ENCODE peak calls at places on chromosomes 4 and X, in seven cellular contexts. H, R, J, T, C, X and O are unnamed samples.

GRCh38 chr4:74100531-74100930 is 1.5 kb upstream of the CXCL2 start:
- DNase-seq in J (no peak), R (no peak), T (no peak), C (no peak), H (no peak), X (no peak), O (no peak)

GRCh38 chrX:17412692-17413091 is 37.7 kb downstream of the NHS start:
- DNase-seq in T (no peak), J (peak; percentile 69), X (no peak), H (no peak), R (no peak), C (no peak), O (no peak)

GRCh38 chrX:3815896-3816664 is 102.6 kb upstream of the PRKX start:
- DNase-seq in R (peak; percentile 86), C (peak; percentile 67), X (no peak), T (peak; percentile 13), J (peak; percentile 23), H (peak; percentile 28), O (no peak)

GRCh38 chr4:92368648-92369047 is 64.9 kb downstream of the GRID2 start:
- DNase-seq in H (no peak), T (no peak), J (no peak), X (no peak), R (no peak), C (no peak), O (no peak)

GRCh38 chrX:13381514-13381913 is 61.7 kb upstream of the ATXN3L start:
- DNase-seq in H (no peak), C (no peak), J (no peak), X (no peak), R (no peak), T (no peak), O (no peak)

GRCh38 chr4:100504086-100504874 is 13.5 kb downstream of the EMCN start:
- DNase-seq in C (no peak), X (no peak), R (peak; percentile 33), H (no peak), T (no peak), J (no peak), O (no peak)

GRCh38 chr4:138870739-138871633 is 144.6 kb upstream of the NOCT start:
- DNase-seq in X (peak; percentile 88), J (peak; percentile 65), R (no peak), T (peak; percentile 7), C (peak; percentile 67), H (peak; percentile 70), O (no peak)

GRCh38 chr4:70706516-70706915 is 15.2 kb upstream of the RUFY3 start:
- DNase-seq in T (no peak), H (no peak), C (no peak), R (no peak), X (no peak), J (no peak), O (no peak)

GRCh38 chr4:94413085-94413685 is 38.6 kb upstream of the PDLIM5 start:
- DNase-seq in X (no peak), R (no peak), T (no peak), H (no peak), J (no peak), C (no peak), O (no peak)

GRCh38 chrX:129721414-129721813 is 17.4 kb upstream of the XPNPEP2 start:
- DNase-seq in X (no peak), R (no peak), H (no peak), J (no peak), T (no peak), C (no peak), O (no peak)

GRCh38 chr4:140153744-140154571 is at the start of gene MAML3:
- DNase-seq in T (no peak), R (peak; percentile 98), J (peak; percentile 90), H (peak; percentile 95), X (no peak), C (peak; percentile 96), O (no peak)

GRCh38 chr4:140157341-140157740 is 3.4 kb upstream of the MAML3 start:
- DNase-seq in J (no peak), T (no peak), X (no peak), C (no peak), H (no peak), R (no peak), O (no peak)

GRCh38 chr4:140154572-140154891 is 548 bp upstream of the MAML3 start:
- DNase-seq in H (no peak), T (no peak), J (no peak), R (no peak), C (no peak), X (no peak), O (no peak)

GRCh38 chr4:140158234-140159030 is 4.4 kb upstream of the MAML3 start:
- DNase-seq in H (peak; percentile 44), C (peak; percentile 71), J (no peak), T (no peak), X (no peak), R (no peak), O (no peak)

GRCh38 chr4:140156529-140157171 is 2.7 kb upstream of the MAML3 start:
- DNase-seq in C (no peak), X (no peak), H (no peak), R (no peak), J (no peak), T (peak; percentile 24), O (no peak)
- TF ChIP-seq POLR2AphosphoS5 in C (no peak), X (no peak), H (no peak), R (no peak), J (no peak), T (no peak), O (no peak)

GRCh38 chr4:163591614-163592020 is 97.1 kb downstream of the TMA16 start:
- DNase-seq in T (peak; percentile 83), R (no peak), J (no peak), C (no peak), X (no peak), H (no peak), O (no peak)
- H3K4me3 ChIP-seq in T (no peak overlapping the region), R (no peak overlapping the region), J (no peak overlapping the region), C (no peak overlapping the region), X (no peak overlapping the region), H (no peak overlapping the region), O (no peak overlapping the region)

GRCh38 chr4:518569-519083 is 19.6 kb downstream of the PIGG start:
- DNase-seq in T (no peak), R (no peak), C (no peak), H (no peak), X (no peak), J (no peak), O (no peak)

GRCh38 chr4:519203-519651 is 20.2 kb downstream of the PIGG start:
- DNase-seq in H (no peak), R (peak; percentile 60), X (no peak), J (no peak), C (no peak), T (no peak), O (no peak)

GRCh38 chr4:521636-522330 is 22.8 kb downstream of the PIGG start:
- DNase-seq in C (no peak), X (no peak), H (no peak), T (no peak), R (no peak), J (no peak), O (no peak)

GRCh38 chr4:517806-518070 is 18.7 kb downstream of the PIGG start:
- DNase-seq in R (no peak), X (no peak), C (no peak), J (no peak), H (no peak), T (no peak), O (no peak)

DNA sequence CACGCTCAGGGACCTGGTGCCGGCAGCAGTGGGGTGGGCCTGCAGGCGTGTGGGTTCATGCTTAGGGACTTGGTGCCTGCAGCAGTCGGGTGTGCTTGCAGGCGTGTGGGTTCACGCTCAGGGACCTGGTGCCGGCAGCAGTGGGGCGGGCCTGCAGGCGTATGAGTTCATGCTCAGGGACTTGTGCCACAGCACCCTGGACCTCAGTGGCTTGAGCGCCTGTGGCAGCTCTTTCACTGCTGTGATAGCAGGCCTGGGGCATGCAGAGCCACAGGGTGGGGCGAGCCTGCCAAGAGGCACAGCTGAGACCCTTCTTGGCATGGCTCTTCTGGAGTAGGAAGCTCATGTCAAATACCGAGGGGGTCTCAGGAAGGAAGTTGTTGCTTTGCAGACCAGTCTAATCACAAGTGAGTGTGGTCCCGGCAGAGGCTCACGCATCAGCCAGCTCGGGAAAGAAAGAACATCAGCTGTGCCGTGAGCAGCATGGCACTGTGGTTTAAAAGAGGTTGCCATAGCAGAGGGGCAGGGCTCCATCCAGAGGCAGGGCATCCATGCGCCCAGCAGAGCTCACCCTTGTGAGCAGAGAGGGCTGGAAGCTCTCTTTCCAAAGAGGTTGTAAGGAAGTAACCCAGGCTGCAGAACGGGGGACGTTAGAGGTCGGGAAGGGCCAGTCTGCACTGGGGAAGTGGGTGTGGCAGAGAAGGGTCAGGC is 21.0 kb downstream of the PIGG start:
- DNase-seq in C (no peak), T (no peak), J (no peak), X (no peak), H (no peak), R (peak; percentile 53), O (no peak)
- H3K27ac ChIP-seq in C (no peak overlapping the region), T (no peak overlapping the region), J (no peak overlapping the region), X (no peak overlapping the region), H (no peak overlapping the region), R (no peak overlapping the region), O (no peak overlapping the region)

DNA sequence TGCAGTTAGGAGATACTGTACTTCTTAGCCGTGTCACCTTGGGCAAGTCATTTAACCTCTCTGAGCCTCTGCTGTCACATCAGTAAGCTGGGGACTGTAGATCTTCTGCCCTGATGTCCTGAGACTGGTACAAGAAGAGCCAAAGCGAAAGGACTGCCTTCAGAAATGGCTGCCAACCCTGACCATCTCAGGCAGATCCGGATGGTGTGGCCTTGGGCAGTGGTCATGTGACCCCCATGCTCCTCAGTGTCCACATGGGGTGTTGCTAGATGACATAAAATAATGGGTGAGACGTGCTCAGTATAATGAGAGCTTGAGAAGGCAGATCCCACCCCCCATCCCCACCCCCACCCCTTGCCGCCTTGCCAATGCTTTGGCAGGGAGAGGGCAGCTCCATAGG is 60.4 kb upstream of the MTM1 start:
- DNase-seq in T (no peak), X (no peak), R (no peak), H (no peak), J (no peak), C (no peak), O (no peak)
- TF ChIP-seq POLR2AphosphoS5 in T (no peak), X (no peak), R (no peak), H (no peak), J (no peak), C (no peak), O (no peak)